ENCODE peak calls at places on chromosomes 6 and 20, in five cellular contexts. G is NB4, E is brain microvascular endothelial cell, T is tibial artery, R is lower lobe of right lung. Z is an unnamed sample.

GRCh38 chr6:89940225-89941027 is 46.2 kb downstream of the GJA10 start:
- DNase-seq in T (peak; percentile 84), G (peak; percentile 81), R (peak; percentile 61), E (peak; percentile 79), Z (peak; percentile 72)

GRCh38 chr6:51515052-51515402 is 572.4 kb downstream of the PKHD1 start:
- DNase-seq in T (no peak), E (no peak), G (no peak), R (no peak), Z (no peak)

GRCh38 chr6:145339089-145339488 is 396.2 kb downstream of the EPM2A start:
- DNase-seq in R (no peak), T (no peak), G (no peak), E (no peak), Z (no peak)

GRCh38 chr6:122778961-122779671 is 400 bp upstream of the FABP7 start:
- DNase-seq in G (no peak), R (no peak), T (no peak), E (no peak), Z (no peak)

GRCh38 chr20:32360333-32360634 is 2.2 kb downstream of the ASXL1 start:
- DNase-seq in T (no peak), E (no peak), G (no peak), R (no peak), Z (no peak)

GRCh38 chr6:3294921-3295871 is 36.4 kb downstream of the PSMG4 start:
- DNase-seq in E (no peak), T (no peak), G (peak; percentile 32), R (no peak), Z (no peak)

GRCh38 chr6:68572975-68573374 is 62.1 kb upstream of the ADGRB3 start:
- DNase-seq in E (no peak), R (no peak), T (no peak), G (no peak), Z (no peak)

GRCh38 chr20:38187512-38187911 is 22.4 kb upstream of the TGM2 start:
- DNase-seq in E (no peak), R (peak; percentile 69), G (no peak), T (no peak), Z (no peak)

GRCh38 chr6:85124472-85125428 is 325.1 kb upstream of the NT5E start:
- DNase-seq in E (peak; percentile 34), R (no peak), G (no peak), T (no peak), Z (no peak)

GRCh38 chr20:61252601-61253263 is 671 bp downstream of the CDH4 start:
- DNase-seq in T (no peak), R (no peak), G (no peak), E (no peak), Z (no peak)

GRCh38 chr6:84220809-84221409 is 6.5 kb downstream of the CEP162 start:
- DNase-seq in T (no peak), G (peak; percentile 37), R (no peak), E (no peak), Z (peak; percentile 32)

GRCh38 chr20:57788936-57789613 is 79.3 kb upstream of the PMEPA1 start:
- DNase-seq in E (no peak), T (no peak), R (no peak), G (no peak), Z (no peak)

GRCh38 chr6:88359530-88360202 is 193.5 kb upstream of the CNR1 start:
- DNase-seq in R (no peak), G (peak; percentile 5), E (no peak), T (no peak), Z (no peak)

GRCh38 chr6:31729979-31730630 is 1.0 kb upstream of the DDAH2 start:
- DNase-seq in E (peak; percentile 77), G (peak; percentile 91), T (peak; percentile 95), R (peak; percentile 88), Z (peak; percentile 80)

GRCh38 chr6:108714774-108715414 is 133.3 kb upstream of the ARMC2 start:
- DNase-seq in T (no peak), E (no peak), R (no peak), G (peak; percentile 55), Z (no peak)

GRCh38 chr6:143097224-143097795 is 36.6 kb downstream of the AIG1 start:
- DNase-seq in E (no peak), T (no peak), G (no peak), R (no peak), Z (no peak)

GRCh38 chr6:53241936-53242335 is 93.3 kb upstream of the GCM1 start:
- DNase-seq in T (no peak), G (peak; percentile 93), R (peak; percentile 57), E (no peak), Z (no peak)

GRCh38 chr6:1346556-1347186 is 34.8 kb downstream of the FOXQ1 start:
- DNase-seq in E (no peak), R (no peak), G (peak; percentile 40), T (no peak), Z (no peak)

GRCh38 chr6:47426524-47427302 is 50.9 kb upstream of the CD2AP start:
- DNase-seq in R (no peak), G (no peak), T (no peak), E (peak; percentile 20), Z (no peak)

GRCh38 chr20:32577657-32578056 is 7.5 kb downstream of the NOL4L start:
- DNase-seq in G (no peak), R (no peak), E (peak; percentile 24), T (no peak), Z (no peak)

GRCh38 chr6:134106702-134107101 is 54.3 kb upstream of the SLC2A12 start:
- DNase-seq in E (no peak), T (no peak), G (no peak), R (no peak), Z (no peak)

GRCh38 chr20:60262967-60263603 is 304.9 kb downstream of the CDH26 start:
- DNase-seq in E (no peak), R (peak; percentile 60), G (peak; percentile 58), T (no peak), Z (no peak)

GRCh38 chr6:108383967-108384366 is 89.1 kb downstream of the AFG1L start:
- DNase-seq in E (no peak), G (no peak), R (no peak), T (no peak), Z (peak; percentile 9)

GRCh38 chr20:6045566-6045965 is 8.3 kb downstream of the LRRN4 start:
- DNase-seq in G (peak; percentile 25), R (no peak), E (peak; percentile 11), T (no peak), Z (no peak)

GRCh38 chr6:169939554-169940164 is 188.2 kb downstream of the ERMARD start:
- DNase-seq in G (no peak), R (no peak), E (no peak), T (no peak), Z (no peak)

GRCh38 chr20:55139173-55139765 is 663.9 kb downstream of the DOK5 start:
- DNase-seq in R (no peak), T (no peak), G (no peak), E (no peak), Z (no peak)
- TF ChIP-seq CTCF in R (no peak), T (no peak), G (no peak), E (no peak), Z (no peak)

GRCh38 chr20:25142435-25142834 is 53.1 kb upstream of the ENTPD6 start:
- DNase-seq in E (no peak), R (no peak), G (no peak), T (no peak), Z (no peak)

GRCh38 chr20:25140968-25141367 is 54.5 kb upstream of the ENTPD6 start:
- DNase-seq in T (no peak), R (no peak), E (no peak), G (no peak), Z (no peak)

GRCh38 chr20:25136643-25137559 is 55.0 kb upstream of the VSX1 start:
- DNase-seq in R (peak; percentile 59), T (peak; percentile 95), G (no peak), E (peak; percentile 76), Z (peak; percentile 92)

GRCh38 chr20:25135031-25135430 is 53.1 kb upstream of the VSX1 start:
- DNase-seq in E (no peak), G (no peak), T (no peak), R (no peak), Z (no peak)

DNA sequence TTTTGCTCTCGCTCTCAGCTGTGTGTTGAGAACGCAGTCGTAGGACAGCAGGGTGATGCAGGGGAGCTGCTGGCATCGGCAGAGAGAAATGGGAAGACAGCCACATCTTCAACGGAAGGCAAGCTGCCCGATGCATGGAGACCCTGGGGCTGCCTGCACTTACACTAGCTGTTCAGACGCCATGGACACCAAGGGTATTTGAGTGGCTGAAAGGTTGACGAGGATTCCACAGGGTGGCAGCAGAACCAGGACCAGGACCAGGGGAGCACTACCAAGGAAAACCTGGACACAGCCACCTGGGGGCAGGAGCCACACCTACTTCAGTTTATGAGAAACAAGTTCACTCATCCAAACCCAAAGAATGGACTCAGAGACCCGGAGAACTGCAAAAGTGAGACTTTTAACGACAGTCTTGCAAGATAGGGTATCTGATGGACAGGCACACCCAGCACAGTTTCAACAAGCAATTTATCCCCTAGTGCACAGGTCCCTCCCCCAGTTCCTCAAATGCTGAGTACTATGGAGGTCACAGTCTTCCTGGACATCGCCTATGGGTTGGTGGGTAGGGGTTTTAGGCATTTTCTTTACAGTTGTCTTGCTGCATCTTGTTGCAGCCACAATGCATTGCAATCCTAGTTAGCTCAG is 56.3 kb upstream of the ENTPD6 start:
- DNase-seq in R (no peak), E (no peak), G (no peak), T (no peak), Z (no peak)
- TF ChIP-seq CTCF in R (peak; percentile 19), E (peak; percentile 18), G (no peak), T (no peak), Z (peak; percentile 15)

DNA sequence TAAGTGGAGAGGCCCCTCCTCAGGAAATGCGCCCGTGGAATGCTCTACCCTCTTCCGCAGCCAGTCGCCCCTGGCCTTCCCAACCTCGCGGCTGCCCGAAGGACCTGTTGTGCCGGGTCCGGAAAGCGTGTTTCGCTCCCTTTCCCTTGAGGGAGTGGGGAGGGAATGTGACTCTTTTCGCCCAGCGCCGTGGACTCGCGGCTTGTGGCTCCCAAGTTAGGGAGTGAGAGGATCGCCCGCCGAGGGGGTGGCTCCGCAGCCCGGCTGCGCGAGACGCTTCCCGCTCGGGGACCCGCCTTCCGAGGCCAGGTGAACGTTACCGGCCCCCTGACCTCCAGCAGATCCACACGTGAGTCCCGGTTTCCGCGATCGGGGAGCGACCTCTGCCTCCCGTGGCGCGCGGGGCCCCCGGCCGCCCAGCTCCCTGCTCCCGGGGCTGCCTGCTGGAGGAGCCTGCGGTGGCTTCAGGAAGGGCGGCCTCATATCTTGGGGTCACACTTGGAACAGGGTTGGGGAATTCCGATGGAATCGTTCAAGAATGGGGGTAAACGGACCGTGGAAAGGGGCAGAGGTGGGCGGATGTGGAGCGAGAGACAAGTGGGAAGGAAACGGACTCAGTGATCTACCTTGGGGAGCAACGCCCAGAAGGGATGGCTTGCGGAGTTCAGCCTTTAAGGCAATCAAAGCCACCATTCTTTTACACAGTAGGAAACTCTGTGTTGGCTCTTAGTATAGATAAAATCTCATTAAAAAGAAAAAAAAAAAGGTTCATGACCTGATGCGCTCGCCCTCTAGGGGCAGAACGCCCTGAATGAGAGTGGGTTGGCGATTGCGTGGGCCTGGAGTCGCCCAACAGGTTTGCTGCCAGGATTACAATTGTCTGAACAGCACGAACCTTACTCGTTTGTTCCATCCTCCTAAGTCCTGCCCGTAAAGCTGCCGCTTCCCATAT is 887 bp downstream of the TPD52L1 start:
- DNase-seq in G (no peak), T (peak; percentile 70), R (peak; percentile 57), E (no peak), Z (no peak)
- TF ChIP-seq CTCF in G (no peak), T (no peak), R (peak; percentile 23), E (peak; percentile 56), Z (peak; percentile 43)

GRCh38 chr6:158154816-158155215 is 13.2 kb downstream of the SERAC1 start:
- DNase-seq in G (no peak), R (no peak), E (no peak), T (no peak), Z (no peak)
- TF ChIP-seq CTCF in G (no peak), R (no peak), E (no peak), T (no peak), Z (no peak)

GRCh38 chr20:46023148-46023484 is 5.9 kb upstream of the SLC12A5 start:
- DNase-seq in E (no peak), G (no peak), T (no peak), R (no peak), Z (no peak)
- TF ChIP-seq CTCF in E (no peak), G (no peak), T (no peak), R (no peak), Z (peak; percentile 42)

Z was measured in HFFc6.